ENCODE peak calls at places on chromosomes 6 and 20, in six cellular contexts. E is fibroblast of lung; C is tibial artery; R is naive thymus-derived CD4-positive, alpha-beta T cell; P is pancreas; W is cardiac muscle cell. Z is an unnamed sample. For H3K27me3, the result is how much of the 10 kb centered on the place peaks cover.

GRCh38 chr6:101429291-101429690 is 35.8 kb downstream of the GRIK2 start:
- DNase-seq in E (peak), C (no peak), R (no peak), P (no peak), W (no peak), Z (no peak)

GRCh38 chr6:168060521-168060931 is 18.5 kb downstream of the FRMD1 start:
- DNase-seq in E (peak), C (peak), R (no peak), P (peak), W (peak), Z (peak)

GRCh38 chr20:11469795-11470495 is 447.7 kb upstream of the BTBD3 start:
- DNase-seq in E (no peak), C (no peak), R (no peak), P (no peak), W (peak), Z (no peak)

GRCh38 chr20:42204261-42204660 is 586.1 kb upstream of the CHD6 start:
- DNase-seq in E (no peak), C (no peak), R (no peak), P (no peak), W (no peak), Z (no peak)

GRCh38 chr6:152057832-152058498 is 250.5 kb downstream of the ESR1 start:
- DNase-seq in E (no peak), C (no peak), R (no peak), P (no peak), W (no peak), Z (no peak)

GRCh38 chr6:116447496-116448011 is 13.6 kb upstream of the CALHM6 start:
- DNase-seq in E (peak), C (peak), R (no peak), P (peak), W (peak), Z (peak)

GRCh38 chr20:4272225-4272624 is 256.9 kb upstream of the RNF24 start:
- DNase-seq in E (peak), C (no peak), R (no peak), P (no peak), W (no peak), Z (no peak)

GRCh38 chr20:41359541-41360011 is 7.0 kb downstream of the EMILIN3 start:
- DNase-seq in E (no peak), C (no peak), R (no peak), P (no peak), W (no peak), Z (no peak)

GRCh38 chr6:37155394-37156312 is 14.3 kb upstream of the PIM1 start:
- DNase-seq in E (peak), C (no peak), R (no peak), P (no peak), W (no peak), Z (no peak)

GRCh38 chr20:50645253-50646068 is 45.9 kb downstream of the RIPOR3 start:
- DNase-seq in E (peak), C (peak), R (no peak), P (peak), W (peak), Z (peak)

GRCh38 chr6:30600576-30600975 is 16.5 kb downstream of the PPP1R10 start:
- DNase-seq in E (no peak), C (no peak), R (no peak), P (no peak), W (no peak), Z (no peak)

GRCh38 chr20:15700147-15700765 is 873.0 kb downstream of the KIF16B start:
- DNase-seq in E (no peak), C (no peak), R (no peak), P (no peak), W (no peak), Z (no peak)

GRCh38 chr20:12614764-12615163 is 394.0 kb upstream of the SPTLC3 start:
- DNase-seq in E (no peak), C (no peak), R (no peak), P (no peak), W (no peak), Z (no peak)

GRCh38 chr6:123352279-123352678 is 284.5 kb downstream of the TRDN start:
- DNase-seq in E (no peak), C (no peak), R (no peak), P (no peak), W (no peak), Z (no peak)

GRCh38 chr6:128826606-128827005 is 56.3 kb upstream of the LAMA2 start:
- DNase-seq in E (no peak), C (no peak), R (no peak), P (no peak), W (no peak), Z (no peak)

GRCh38 chr6:156866181-156866862 is 89.1 kb downstream of the ARID1B start:
- DNase-seq in E (peak), C (no peak), R (no peak), P (no peak), W (peak), Z (no peak)

GRCh38 chr6:168256940-168257339 is 62.6 kb downstream of the DACT2 start:
- DNase-seq in E (no peak), C (no peak), R (no peak), P (no peak), W (no peak), Z (no peak)

GRCh38 chr6:45791600-45792168 is 224.0 kb downstream of the CLIC5 start:
- DNase-seq in E (peak), C (no peak), R (no peak), P (no peak), W (peak), Z (peak)

GRCh38 chr20:48680650-48681049 is 147.1 kb downstream of the PREX1 start:
- DNase-seq in E (no peak), C (no peak), R (no peak), P (no peak), W (no peak), Z (no peak)

GRCh38 chr6:53539561-53539960 is 5.3 kb downstream of the GCLC start:
- DNase-seq in E (no peak), C (no peak), R (no peak), P (no peak), W (no peak), Z (no peak)

GRCh38 chr6:14217728-14218637 is 100.4 kb downstream of the CD83 start:
- DNase-seq in E (no peak), C (no peak), R (no peak), P (no peak), W (no peak), Z (no peak)

GRCh38 chr6:39389372-39389767 is 66.9 kb upstream of the KCNK16 start:
- DNase-seq in E (peak), C (no peak), R (no peak), P (no peak), W (peak), Z (no peak)

GRCh38 chr6:19836799-19837510 is at the start of gene ID4:
- DNase-seq in E (peak), C (peak), R (no peak), P (peak), W (peak), Z (peak)

GRCh38 chr6:4342407-4343137 is 207.2 kb upstream of the ECI2 start:
- DNase-seq in E (no peak), C (no peak), R (no peak), P (no peak), W (no peak), Z (no peak)

GRCh38 chr6:44925100-44925739 is 402.9 kb upstream of the RUNX2 start:
- DNase-seq in E (peak), C (no peak), R (peak), P (no peak), W (peak), Z (no peak)

GRCh38 chr6:167485186-167485978 is 160.5 kb downstream of the TTLL2 start:
- DNase-seq in E (peak), C (no peak), R (no peak), P (no peak), W (peak), Z (no peak)

GRCh38 chr6:15023448-15023847 is 222.4 kb upstream of the JARID2 start:
- DNase-seq in E (no peak), C (no peak), R (no peak), P (no peak), W (no peak), Z (no peak)

GRCh38 chr6:41655706-41656668 is 17.7 kb downstream of the MDFI start:
- DNase-seq in E (peak), C (no peak), R (no peak), P (no peak), W (peak), Z (peak)

GRCh38 chr20:5908981-5909380 is 41.4 kb downstream of the TRMT6 start:
- DNase-seq in E (peak), C (no peak), R (no peak), P (no peak), W (peak), Z (no peak)

GRCh38 chr6:166959906-166960608 is 3.7 kb upstream of the RNASET2 start:
- DNase-seq in E (no peak), C (no peak), R (no peak), P (no peak), W (no peak), Z (no peak)

GRCh38 chr6:136502791-136503190 is 47.4 kb downstream of the MAP7 start:
- DNase-seq in E (peak), C (no peak), R (no peak), P (no peak), W (no peak), Z (no peak)

GRCh38 chr20:1186367-1186991 is 1.7 kb upstream of the TMEM74B start:
- DNase-seq in E (no peak), C (no peak), R (no peak), P (no peak), W (no peak), Z (no peak)

GRCh38 chr20:1184638-1185315 is at the start of gene TMEM74B:
- DNase-seq in E (no peak), C (no peak), R (no peak), P (no peak), W (no peak), Z (no peak)

GRCh38 chr20:1184260-1184637 is 532 bp downstream of the TMEM74B start:
- DNase-seq in E (no peak), C (no peak), R (no peak), P (no peak), W (no peak), Z (no peak)

GRCh38 chr20:1185316-1185741 is 548 bp upstream of the TMEM74B start:
- DNase-seq in E (no peak), C (no peak), R (peak), P (no peak), W (no peak), Z (no peak)

DNA sequence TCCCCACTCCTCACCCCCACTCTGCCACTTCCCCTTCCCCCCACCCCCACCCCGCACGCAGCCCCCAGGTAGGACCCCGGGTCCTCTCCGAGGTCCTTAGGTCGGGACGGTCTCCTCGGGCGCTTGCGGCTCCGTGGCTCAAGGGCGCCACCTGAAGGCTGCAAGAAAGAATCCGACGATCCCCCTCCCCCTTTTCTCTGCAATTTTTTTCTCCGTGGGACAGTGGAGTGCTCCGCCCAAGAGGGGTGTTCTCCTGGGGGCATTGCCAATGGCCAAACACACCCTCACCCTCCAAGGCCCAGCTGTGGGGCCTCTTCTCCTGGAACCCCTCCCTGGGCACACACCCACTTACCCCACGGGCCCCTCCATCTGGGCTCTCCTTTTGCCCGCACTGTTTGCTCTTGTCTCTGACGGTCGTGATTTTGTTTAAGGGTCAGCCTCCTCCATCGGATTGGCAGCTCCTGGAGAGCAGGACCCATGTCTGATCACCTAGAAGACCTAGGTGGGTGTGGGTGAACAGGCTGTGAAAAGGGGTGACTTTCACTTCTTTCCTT is 1.1 kb upstream of the TMEM74B start:
- DNase-seq in E (peak), C (no peak), R (peak), P (peak), W (peak), Z (no peak)
- H3K27me3 ChIP-seq in E (under half), C (under half), R (under half), P (under half), W (under half), Z (under half)

DNA sequence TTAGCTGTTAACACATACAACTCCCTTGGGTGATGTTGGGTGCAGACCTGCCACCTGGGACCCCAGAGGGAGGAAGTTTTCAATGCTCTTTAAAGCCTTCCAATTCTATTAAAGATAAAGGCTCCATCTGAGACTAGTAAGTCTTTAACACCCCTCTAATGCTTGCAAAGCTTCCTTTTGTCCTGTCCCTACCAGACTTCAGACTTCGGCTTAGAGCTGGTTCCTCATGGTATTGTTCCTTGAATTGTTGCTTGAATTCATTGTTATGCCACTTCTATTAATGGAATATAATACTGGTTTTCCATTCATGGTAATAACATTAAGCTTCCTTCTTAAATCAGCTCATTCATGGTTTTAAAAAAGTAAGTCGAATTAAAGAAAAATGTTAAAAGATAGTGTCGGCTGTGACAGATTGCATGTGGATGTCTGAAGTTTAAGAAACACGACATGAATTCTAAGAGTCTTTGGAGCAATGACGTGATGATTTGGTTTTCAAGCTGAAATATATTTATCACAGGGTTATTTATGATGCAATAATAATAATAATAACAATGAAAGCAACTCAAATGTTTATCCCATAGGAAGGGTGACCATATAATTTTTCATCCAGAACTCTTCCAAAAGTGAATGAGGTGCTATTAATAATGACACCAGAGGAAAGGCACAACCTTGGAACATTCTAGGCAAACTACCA is 21.8 kb downstream of the PDYN start:
- DNase-seq in E (no peak), C (no peak), R (no peak), P (no peak), W (no peak), Z (no peak)
- H3K27me3 ChIP-seq in E (under half), C (under half), R (under half), P (under half), W (half or more), Z (under half)

GRCh38 chr6:169383265-169383664 is 129.6 kb upstream of the THBS2 start:
- DNase-seq in E (no peak), C (no peak), R (no peak), P (no peak), W (no peak), Z (no peak)
- H3K27me3 ChIP-seq in E (under half), C (under half), R (under half), P (under half), W (under half), Z (under half)

GRCh38 chr6:120493483-120493882 is 840.8 kb downstream of the TBC1D32 start:
- DNase-seq in E (no peak), C (no peak), R (no peak), P (no peak), W (no peak), Z (no peak)

DNA sequence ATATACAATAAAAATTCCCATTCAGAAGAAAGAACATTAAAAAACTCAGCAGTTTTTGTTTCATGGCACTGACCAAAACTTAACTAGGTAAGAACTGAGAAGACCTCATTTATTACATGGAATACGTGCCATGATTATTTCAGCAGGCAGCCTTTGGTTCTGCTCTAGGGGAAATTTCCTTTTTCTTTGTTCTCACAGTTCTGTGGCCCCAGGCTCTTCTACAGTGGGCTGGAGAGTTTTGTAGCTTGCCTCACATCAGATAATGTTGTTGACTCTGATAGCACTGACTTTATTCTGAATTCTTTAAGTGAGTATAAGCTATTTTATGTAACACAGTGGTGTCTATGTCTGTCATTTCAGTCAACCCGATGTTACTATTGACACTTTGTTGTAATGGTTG is 844.3 kb downstream of the TBC1D32 start:
- DNase-seq in E (no peak), C (no peak), R (no peak), P (no peak), W (no peak), Z (no peak)
- H3K27me3 ChIP-seq in E (under half), C (under half), R (under half), P (under half), W (under half), Z (under half)

GRCh38 chr20:21099653-21100589 is 6.2 kb downstream of the LINC00237 start:
- DNase-seq in E (no peak), C (peak), R (no peak), P (peak), W (peak), Z (no peak)

GRCh38 chr20:21100590-21101452 is 5.3 kb downstream of the LINC00237 start:
- DNase-seq in E (no peak), C (no peak), R (no peak), P (no peak), W (peak), Z (no peak)

GRCh38 chr20:21102252-21102609 is 3.9 kb downstream of the LINC00237 start:
- DNase-seq in E (no peak), C (peak), R (no peak), P (peak), W (no peak), Z (no peak)

GRCh38 chr20:21101453-21102251 is 4.5 kb downstream of the LINC00237 start:
- DNase-seq in E (no peak), C (no peak), R (no peak), P (no peak), W (peak), Z (no peak)

GRCh38 chr20:21096321-21097043 is 9.7 kb downstream of the LINC00237 start:
- DNase-seq in E (no peak), C (no peak), R (no peak), P (no peak), W (peak), Z (no peak)
- H3K27me3 ChIP-seq in E (under half), C (under half), R (half or more), P (under half), W (half or more), Z (under half)

DNA sequence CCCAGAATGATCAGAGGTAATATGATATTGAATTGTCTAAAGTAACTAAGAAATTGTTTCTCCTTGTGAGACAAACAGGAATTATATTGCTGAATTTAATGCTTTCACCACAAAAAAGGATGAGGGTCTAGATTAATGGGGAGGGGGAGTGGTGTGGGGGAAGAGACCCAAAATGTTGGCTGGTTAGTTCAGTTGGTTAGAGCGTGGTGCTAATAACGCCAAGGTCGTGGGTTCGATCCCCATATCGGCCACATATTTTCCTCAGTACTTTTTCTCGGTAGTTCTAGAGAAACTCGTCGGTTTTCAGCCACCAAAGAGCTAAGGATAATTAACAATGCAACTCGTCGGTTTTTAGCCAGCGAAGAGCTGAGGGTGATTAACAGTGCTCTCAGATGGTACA is 26.3 kb downstream of the PRSS16 start:
- DNase-seq in E (no peak), C (no peak), R (no peak), P (no peak), W (no peak), Z (no peak)
- H3K27me3 ChIP-seq in E (under half), C (under half), R (under half), P (under half), W (under half), Z (under half)

DNA sequence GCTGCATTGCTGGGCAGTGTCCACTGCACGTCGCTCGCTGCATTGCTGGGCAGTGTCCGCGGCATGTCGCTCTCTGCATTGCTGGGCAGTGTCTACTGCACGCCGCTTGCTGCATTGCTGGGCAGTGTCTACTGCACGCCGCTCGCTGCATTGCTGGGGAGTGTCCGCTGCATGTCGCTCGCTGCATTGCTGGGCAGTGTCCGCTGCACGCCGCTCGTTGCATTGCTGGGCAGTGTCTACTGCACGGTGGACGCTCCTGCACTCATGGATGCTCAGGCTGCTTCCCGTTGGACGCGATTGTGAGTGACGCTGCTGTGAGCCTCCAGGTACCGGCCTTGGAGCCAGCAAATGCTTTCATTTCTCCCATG is 97.6 kb downstream of the YTHDF1 start:
- DNase-seq in E (no peak), C (no peak), R (no peak), P (no peak), W (no peak), Z (no peak)
- H3K27me3 ChIP-seq in E (under half), C (under half), R (under half), P (under half), W (under half), Z (under half)

GRCh38 chr6:28775405-28776129 is 148.2 kb downstream of the TRIM27 start:
- DNase-seq in E (no peak), C (no peak), R (no peak), P (no peak), W (no peak), Z (no peak)
- H3K27me3 ChIP-seq in E (under half), C (under half), R (half or more), P (under half), W (half or more), Z (half or more)

Z was measured in AG04450.